ENCODE peak calls at places on chromosomes 4 and X, in five cellular contexts. M is H9, Z is mesenchymal stem cell, A is neuronal stem cell, E is H1. U is an unnamed sample.

GRCh38 chr4:81061340-81061730 is 30.8 kb downstream of the BMP3 start:
- DNase-seq in M (no peak), Z (no peak), A (no peak), E (no peak), U (no peak)

GRCh38 chr4:99723555-99724450 is 66.2 kb upstream of the C4orf54 start:
- DNase-seq in M (peak; percentile 31), Z (peak; percentile 82), A (no peak), E (no peak), U (peak; percentile 94)

GRCh38 chr4:164937576-164938270 is 39.7 kb downstream of the TRIM61 start:
- DNase-seq in M (peak; percentile 65), Z (peak; percentile 13), A (no peak), E (no peak), U (no peak)

GRCh38 chr4:38857354-38858096 is 908 bp upstream of the TLR6 start:
- DNase-seq in M (no peak), Z (peak; percentile 96), A (no peak), E (no peak), U (peak; percentile 71)

GRCh38 chrX:37943554-37943953 is 62.8 kb upstream of the SYTL5 start:
- DNase-seq in M (no peak), Z (no peak), A (no peak), E (no peak), U (no peak)

GRCh38 chr4:99507762-99508161 is 3.1 kb upstream of the C4orf17 start:
- DNase-seq in M (no peak), Z (no peak), A (no peak), E (no peak), U (no peak)

GRCh38 chrX:135522878-135523693 is 2.6 kb downstream of the INTS6L start:
- DNase-seq in M (no peak), Z (peak; percentile 4), A (no peak), E (no peak), U (no peak)

GRCh38 chrX:22037911-22038537 is 5.9 kb downstream of the PHEX start:
- DNase-seq in M (no peak), Z (no peak), A (no peak), E (no peak), U (peak; percentile 25)

GRCh38 chr4:10529891-10530786 is 72.9 kb upstream of the ZNF518B start:
- DNase-seq in M (no peak), Z (no peak), A (no peak), E (no peak), U (peak; percentile 54)

DNA sequence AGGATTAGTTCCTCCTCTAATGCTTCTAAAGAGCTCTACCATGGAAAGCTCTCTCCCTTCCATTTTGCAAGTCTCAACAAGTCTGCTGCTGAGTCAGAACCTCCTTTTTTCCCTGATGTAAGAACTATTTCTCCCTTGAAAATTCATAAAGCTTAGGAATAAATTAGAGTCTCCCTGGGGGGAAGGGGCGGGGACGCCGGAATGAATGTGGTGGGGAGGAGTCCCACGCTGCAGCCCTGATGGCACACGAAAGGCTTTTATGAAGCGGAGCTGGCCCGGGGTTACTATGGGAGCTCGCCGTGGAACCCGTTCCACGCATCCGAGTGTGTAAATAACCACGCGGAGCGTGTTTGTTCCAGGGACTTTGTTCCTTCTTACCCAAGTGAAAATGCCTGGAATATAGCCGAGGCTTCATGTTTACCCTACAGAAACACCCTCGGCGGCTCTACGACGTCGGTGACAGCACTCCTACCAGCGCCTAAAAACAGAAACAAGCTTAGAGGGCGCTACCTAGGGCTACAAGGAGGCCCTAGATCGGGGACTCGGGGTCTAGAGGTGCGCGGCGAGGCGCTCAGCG is 945 bp upstream of the CPEB2 start:
- DNase-seq in M (no peak), Z (peak; percentile 94), A (peak; percentile 47), E (peak; percentile 56), U (peak; percentile 67)
- H4K8ac ChIP-seq in M (no peak overlapping the region), Z (peak overlapping the region; percentile 82), A (no peak overlapping the region), E (no peak overlapping the region), U (peak overlapping the region; percentile 68)

GRCh38 chr4:47939456-47939855 is 25.1 kb upstream of the NFXL1 start:
- DNase-seq in M (no peak), Z (no peak), A (no peak), E (no peak), U (no peak)

GRCh38 chr4:47945930-47946726 is 31.7 kb upstream of the NFXL1 start:
- DNase-seq in M (no peak), Z (no peak), A (no peak), E (no peak), U (peak; percentile 61)

DNA sequence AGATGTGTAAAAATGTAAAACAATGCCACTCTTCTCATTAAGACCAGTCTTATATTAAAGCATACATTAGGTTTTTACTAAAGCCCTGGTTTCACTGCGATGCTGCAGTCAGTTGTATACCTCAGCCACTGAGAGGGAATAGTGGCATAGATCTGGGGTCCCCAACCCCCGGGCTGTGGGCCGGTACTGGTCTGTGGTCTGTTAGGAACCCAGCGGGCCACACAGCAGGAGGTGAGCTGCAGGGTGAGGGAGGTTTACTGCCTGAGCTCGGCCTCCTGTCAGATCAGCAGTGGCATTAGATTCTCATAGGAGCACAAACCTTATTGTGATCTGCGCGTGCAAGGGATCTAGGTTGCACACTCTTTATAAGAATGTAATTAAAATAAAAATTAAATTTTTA is 28.0 kb upstream of the NFXL1 start:
- DNase-seq in M (no peak), Z (no peak), A (no peak), E (no peak), U (no peak)
- H2AK5ac ChIP-seq in M (no peak overlapping the region), Z (no peak overlapping the region), A (no peak overlapping the region), E (no peak overlapping the region), U (no peak overlapping the region)

GRCh38 chr4:21976166-21976565 is 27.6 kb upstream of the KCNIP4 start:
- DNase-seq in M (no peak), Z (no peak), A (no peak), E (no peak), U (no peak)
- H2BK12ac ChIP-seq in M (no peak overlapping the region), Z (no peak overlapping the region), A (no peak overlapping the region), E (no peak overlapping the region), U (no peak overlapping the region)

DNA sequence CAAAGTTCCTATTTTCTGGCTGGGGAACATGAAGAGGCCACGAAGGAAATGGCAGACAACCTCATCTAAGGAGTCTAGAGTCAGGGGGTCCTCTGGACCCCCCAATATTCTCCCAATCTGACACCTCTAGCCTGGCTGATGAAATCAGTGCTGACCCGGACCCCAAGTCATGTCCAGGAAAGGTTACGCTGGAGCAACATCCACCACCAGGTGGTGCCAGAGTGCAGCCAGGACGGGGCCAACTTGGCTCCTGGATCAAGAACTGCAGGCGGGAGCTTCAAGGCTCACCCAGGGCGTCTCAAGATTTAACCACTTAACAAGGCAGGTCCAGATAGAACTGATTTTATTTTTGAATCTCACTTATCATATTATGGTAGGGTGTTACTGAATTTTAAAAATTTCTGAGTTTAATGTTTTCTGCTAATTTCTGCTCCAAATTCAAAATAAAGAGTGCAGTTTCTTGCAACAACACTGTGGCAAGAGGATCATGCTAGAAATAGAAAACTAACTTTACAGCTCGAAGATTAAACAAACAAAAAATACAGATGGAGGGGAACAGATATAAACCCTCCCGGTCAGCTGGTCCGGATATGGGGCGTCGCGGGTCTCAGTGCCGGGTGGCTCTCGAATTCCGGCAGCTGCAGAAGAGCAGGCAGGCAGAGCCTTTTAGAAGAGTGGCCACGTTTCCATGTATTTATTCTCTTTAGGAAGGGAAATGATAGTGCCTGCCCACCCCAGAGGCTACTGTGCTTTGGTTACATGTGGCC is 135.5 kb downstream of the AFAP1 start:
- DNase-seq in M (peak; percentile 88), Z (peak; percentile 77), A (peak; percentile 75), E (peak; percentile 96), U (peak; percentile 87)
- H4K8ac ChIP-seq in M (no peak overlapping the region), Z (no peak overlapping the region), A (no peak overlapping the region), E (no peak overlapping the region), U (no peak overlapping the region)

GRCh38 chr4:186946682-186947294 is 223.1 kb upstream of the FAT1 start:
- DNase-seq in M (peak; percentile 77), Z (peak; percentile 54), A (no peak), E (peak; percentile 55), U (peak; percentile 72)
- H2AK5ac ChIP-seq in M (no peak overlapping the region), Z (no peak overlapping the region), A (peak overlapping the region; percentile 41), E (no peak overlapping the region), U (no peak overlapping the region)

U was measured in trophoblast cell.